ENCODE peak calls at places on chromosomes 4 and X, in seven cellular contexts. P is CD4-positive, alpha-beta T cell; D is CD4-positive, CD25-positive, alpha-beta regulatory T cell; F is right cardiac atrium; X is aorta; Q is A549; I is PC-3. E is an unnamed sample.

GRCh38 chr4:170138580-170139194 is 48.9 kb upstream of the AADAT start:
- ATAC-seq in P (no peak), D (no peak), F (peak; percentile 72), X (peak; percentile 66), Q (peak; percentile 92), I (peak; percentile 81), E (peak; percentile 59)

GRCh38 chrX:11890843-11891514 is 132.9 kb downstream of the MSL3 start:
- ATAC-seq in P (no peak), D (no peak), F (peak; percentile 55), X (no peak), Q (no peak), I (no peak), E (peak; percentile 78)

GRCh38 chr4:95693594-95693993 is 144.8 kb upstream of the UNC5C start:
- ATAC-seq in P (no peak), D (no peak), F (no peak), X (no peak), Q (peak; percentile 46), I (peak; percentile 64), E (no peak)

GRCh38 chr4:98627883-98628282 is 30.5 kb downstream of the TSPAN5 start:
- ATAC-seq in P (no peak), D (no peak), F (no peak), X (no peak), Q (no peak), I (peak; percentile 39), E (peak; percentile 28)

GRCh38 chr4:123547818-123548200 is 151.2 kb downstream of the SPRY1 start:
- ATAC-seq in P (no peak), D (no peak), F (no peak), X (no peak), Q (no peak), I (no peak), E (no peak)

GRCh38 chr4:108109997-108110416 is 58.7 kb downstream of the LEF1 start:
- ATAC-seq in P (no peak), D (no peak), F (no peak), X (no peak), Q (no peak), I (no peak), E (no peak)

GRCh38 chr4:54677853-54678650 is 20.3 kb downstream of the KIT start:
- ATAC-seq in P (no peak), D (no peak), F (no peak), X (no peak), Q (no peak), I (no peak), E (no peak)

GRCh38 chrX:40081679-40082068 is 16.1 kb downstream of the BCOR start:
- ATAC-seq in P (no peak), D (no peak), F (no peak), X (no peak), Q (peak; percentile 29), I (no peak), E (no peak)

GRCh38 chr4:172865103-172865502 is 303.5 kb upstream of the GALNT7 start:
- ATAC-seq in P (no peak), D (no peak), F (no peak), X (no peak), Q (no peak), I (no peak), E (no peak)

GRCh38 chr4:108044951-108045686 is 55.4 kb downstream of the HADH start:
- ATAC-seq in P (no peak), D (no peak), F (no peak), X (no peak), Q (no peak), I (peak; percentile 90), E (no peak)

GRCh38 chr4:175298119-175298518 is 380.0 kb downstream of the ADAM29 start:
- ATAC-seq in P (no peak), D (no peak), F (no peak), X (no peak), Q (no peak), I (no peak), E (no peak)

GRCh38 chr4:73705056-73705432 is 35.3 kb upstream of the CXCL8 start:
- ATAC-seq in P (no peak), D (no peak), F (peak; percentile 45), X (peak; percentile 24), Q (peak; percentile 62), I (peak; percentile 45), E (peak; percentile 26)

GRCh38 chr4:25081866-25082471 is 51.2 kb upstream of the LGI2 start:
- ATAC-seq in P (no peak), D (no peak), F (peak; percentile 44), X (no peak), Q (no peak), I (no peak), E (no peak)

GRCh38 chr4:118981171-118981838 is 92.7 kb downstream of the SYNPO2 start:
- ATAC-seq in P (no peak), D (no peak), F (peak; percentile 21), X (peak; percentile 27), Q (no peak), I (no peak), E (peak; percentile 29)

GRCh38 chr4:158236304-158237030 is 26.2 kb downstream of the TMEM144 start:
- ATAC-seq in P (no peak), D (no peak), F (peak; percentile 86), X (no peak), Q (no peak), I (no peak), E (no peak)

GRCh38 chrX:154855256-154855655 is 20.8 kb upstream of the SMIM9 start:
- ATAC-seq in P (no peak), D (no peak), F (no peak), X (no peak), Q (no peak), I (no peak), E (no peak)

GRCh38 chr4:53855886-53856260 is 208.5 kb downstream of the CHIC2 start:
- ATAC-seq in P (no peak), D (no peak), F (peak; percentile 80), X (peak; percentile 86), Q (no peak), I (peak; percentile 89), E (peak; percentile 80)

GRCh38 chr4:41426523-41426922 is 111.4 kb upstream of the LIMCH1 start:
- ATAC-seq in P (no peak), D (no peak), F (peak; percentile 81), X (no peak), Q (no peak), I (no peak), E (peak; percentile 68)

GRCh38 chrX:46279214-46279924 is 265.9 kb downstream of the ZNF674 start:
- ATAC-seq in P (no peak), D (no peak), F (no peak), X (no peak), Q (no peak), I (no peak), E (no peak)

GRCh38 chrX:125132274-125132673 is 187.4 kb upstream of the TEX13C start:
- ATAC-seq in P (no peak), D (no peak), F (no peak), X (no peak), Q (peak; percentile 77), I (no peak), E (no peak)

GRCh38 chr4:105815701-105816100 is 79.6 kb upstream of the NPNT start:
- ATAC-seq in P (no peak), D (no peak), F (no peak), X (no peak), Q (no peak), I (no peak), E (no peak)
- H3K27ac ChIP-seq in P (no peak overlapping the region), D (no peak overlapping the region), F (no peak overlapping the region), X (no peak overlapping the region), Q (no peak overlapping the region), I (no peak overlapping the region), E (no peak overlapping the region)

DNA sequence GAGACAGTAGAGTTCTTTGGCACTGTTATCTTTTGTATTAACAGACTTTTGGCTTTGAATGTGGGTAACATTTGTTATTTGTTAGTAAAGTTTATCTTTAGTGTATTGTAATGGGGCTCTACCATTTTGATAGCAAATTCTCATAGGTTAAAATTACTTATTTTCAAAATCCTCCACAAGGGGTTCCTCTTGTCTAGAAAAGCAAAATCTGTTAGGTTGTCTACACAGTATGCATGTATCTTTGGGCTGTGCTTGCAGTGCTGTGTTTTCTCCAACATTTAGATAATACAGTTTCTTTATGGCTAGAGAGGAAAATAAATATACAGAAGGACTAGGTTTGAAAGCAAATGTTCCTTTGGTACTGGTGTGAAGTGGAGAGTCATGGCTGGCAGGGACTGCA is 40.2 kb downstream of the POLR2B start:
- ATAC-seq in P (no peak), D (no peak), F (peak; percentile 11), X (no peak), Q (no peak), I (no peak), E (no peak)
- H3K27ac ChIP-seq in P (no peak overlapping the region), D (no peak overlapping the region), F (no peak overlapping the region), X (no peak overlapping the region), Q (no peak overlapping the region), I (peak overlapping the region; percentile 86), E (no peak overlapping the region)

GRCh38 chrX:71935542-71935941 is 24.9 kb downstream of the NHSL2 start:
- ATAC-seq in P (no peak), D (no peak), F (peak; percentile 93), X (peak; percentile 70), Q (no peak), I (no peak), E (peak; percentile 69)
- H3K27ac ChIP-seq in P (no peak overlapping the region), D (no peak overlapping the region), F (peak overlapping the region; percentile 52), X (no peak overlapping the region), Q (no peak overlapping the region), I (no peak overlapping the region), E (no peak overlapping the region)

GRCh38 chr4:82692101-82692780 is 106.4 kb downstream of the SCD5 start:
- ATAC-seq in P (no peak), D (no peak), F (no peak), X (peak; percentile 5), Q (no peak), I (no peak), E (no peak)
- H3K27ac ChIP-seq in P (no peak overlapping the region), D (no peak overlapping the region), F (no peak overlapping the region), X (no peak overlapping the region), Q (no peak overlapping the region), I (no peak overlapping the region), E (no peak overlapping the region)

DNA sequence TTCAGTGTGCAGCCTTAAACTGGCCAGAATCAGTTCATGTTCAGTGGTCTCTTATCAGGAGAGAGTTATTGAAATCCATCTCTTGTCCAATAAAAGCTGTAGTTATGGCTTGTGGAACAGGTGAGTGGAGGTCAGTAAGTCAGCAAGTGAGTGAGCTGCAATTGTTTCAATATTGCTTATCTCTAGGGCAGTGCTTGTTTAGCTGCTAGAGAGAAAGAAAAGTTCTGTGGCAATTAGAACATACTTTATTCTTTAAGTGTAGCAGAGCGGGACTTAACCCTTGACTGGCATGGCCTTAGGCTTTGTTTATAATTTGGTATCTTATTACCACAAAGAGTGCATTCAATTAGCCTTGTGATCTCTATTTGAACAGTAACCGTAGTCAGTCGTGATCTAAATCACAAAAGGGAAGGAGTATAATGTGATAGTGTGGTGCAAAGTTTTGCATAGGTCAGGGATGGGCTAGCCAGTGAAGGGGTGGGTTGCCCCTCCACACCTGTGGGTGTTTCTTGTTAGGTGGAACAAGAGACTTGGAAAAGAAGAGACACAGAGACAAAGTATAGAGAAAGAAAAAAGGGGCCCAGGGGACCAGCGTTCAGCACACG is 6.9 kb upstream of the ETDC start:
- ATAC-seq in P (no peak), D (no peak), F (no peak), X (no peak), Q (no peak), I (no peak), E (no peak)
- H3K27ac ChIP-seq in P (no peak overlapping the region), D (no peak overlapping the region), F (no peak overlapping the region), X (no peak overlapping the region), Q (no peak overlapping the region), I (no peak overlapping the region), E (no peak overlapping the region)